ENCODE peak calls at places on chromosomes 4 and X, in four cellular contexts. One of them, this sample, is unnamed. For H3K27me3, the result is how much of the 10 kb centered on the place peaks cover.

GRCh38 chrX:107360788-107361360 is 88.6 kb upstream of the FRMPD3 start:
- DNase-seq in cardiac muscle cell: no peak
- DNase-seq in ovary: no peak
- DNase-seq in A673: no peak
- DNase-seq in this sample: no peak

GRCh38 chrX:153970398-153971123 is 1.1 kb downstream of the HCFC1 start:
- DNase-seq in cardiac muscle cell: peak
- DNase-seq in ovary: peak
- DNase-seq in A673: peak
- DNase-seq in this sample: peak

GRCh38 chrX:154721155-154721554 is 29.7 kb downstream of the GAB3 start:
- DNase-seq in cardiac muscle cell: no peak
- DNase-seq in ovary: no peak
- DNase-seq in A673: no peak
- DNase-seq in this sample: no peak

GRCh38 chr4:187541666-187542065 is 453.9 kb upstream of the ZFP42 start:
- DNase-seq in cardiac muscle cell: no peak
- DNase-seq in ovary: no peak
- DNase-seq in A673: no peak
- DNase-seq in this sample: no peak

GRCh38 chr4:27985522-27985921 is 1124.9 kb downstream of the STIM2 start:
- DNase-seq in cardiac muscle cell: no peak
- DNase-seq in ovary: no peak
- DNase-seq in A673: no peak
- DNase-seq in this sample: no peak

GRCh38 chr4:17111959-17112659 is 213.7 kb upstream of the LDB2 start:
- DNase-seq in cardiac muscle cell: peak
- DNase-seq in ovary: no peak
- DNase-seq in A673: peak
- DNase-seq in this sample: peak

GRCh38 chr4:139665079-139665689 is 435 bp upstream of the MGST2 start:
- DNase-seq in cardiac muscle cell: no peak
- DNase-seq in ovary: no peak
- DNase-seq in A673: no peak
- DNase-seq in this sample: no peak

GRCh38 chr4:163484906-163485305 is 9.6 kb upstream of the TMA16 start:
- DNase-seq in cardiac muscle cell: peak
- DNase-seq in ovary: peak
- DNase-seq in A673: peak
- DNase-seq in this sample: peak

GRCh38 chrX:103779156-103779555 is 2.5 kb downstream of the PLP1 start:
- DNase-seq in cardiac muscle cell: no peak
- DNase-seq in ovary: no peak
- DNase-seq in A673: no peak
- DNase-seq in this sample: no peak

GRCh38 chr4:105343523-105343931 is 130.3 kb downstream of the PPA2 start:
- DNase-seq in cardiac muscle cell: no peak
- DNase-seq in ovary: no peak
- DNase-seq in A673: no peak
- DNase-seq in this sample: no peak

GRCh38 chrX:123222920-123223319 is 38.8 kb downstream of the GRIA3 start:
- DNase-seq in cardiac muscle cell: no peak
- DNase-seq in ovary: peak
- DNase-seq in A673: no peak
- DNase-seq in this sample: no peak

GRCh38 chr4:72442715-72443114 is 126.3 kb downstream of the ADAMTS3 start:
- DNase-seq in cardiac muscle cell: no peak
- DNase-seq in ovary: no peak
- DNase-seq in A673: no peak
- DNase-seq in this sample: no peak

GRCh38 chr4:101254776-101255175 is 92.5 kb downstream of the PPP3CA start:
- DNase-seq in cardiac muscle cell: no peak
- DNase-seq in ovary: no peak
- DNase-seq in A673: no peak
- DNase-seq in this sample: no peak

GRCh38 chr4:42464550-42465124 is 67.3 kb downstream of the SHISA3 start:
- DNase-seq in cardiac muscle cell: no peak
- DNase-seq in ovary: no peak
- DNase-seq in A673: no peak
- DNase-seq in this sample: peak

GRCh38 chrX:332496-332860 is 13.9 kb upstream of the GTPBP6 start:
- DNase-seq in cardiac muscle cell: no peak
- DNase-seq in ovary: no peak
- DNase-seq in A673: no peak
- DNase-seq in this sample: no peak

GRCh38 chr4:127975121-127975770 is 10.0 kb downstream of the ABHD18 start:
- DNase-seq in cardiac muscle cell: no peak
- DNase-seq in ovary: no peak
- DNase-seq in A673: no peak
- DNase-seq in this sample: no peak

GRCh38 chr4:83454626-83455025 is 997 bp downstream of the HELQ start:
- DNase-seq in cardiac muscle cell: peak
- DNase-seq in ovary: no peak
- DNase-seq in A673: peak
- DNase-seq in this sample: no peak

GRCh38 chr4:46586566-46586965 is 196.6 kb upstream of the GABRA2 start:
- DNase-seq in cardiac muscle cell: no peak
- DNase-seq in ovary: no peak
- DNase-seq in A673: no peak
- DNase-seq in this sample: no peak

GRCh38 chr4:15413010-15413622 is 14.7 kb upstream of the C1QTNF7 start:
- DNase-seq in cardiac muscle cell: no peak
- DNase-seq in ovary: no peak
- DNase-seq in A673: no peak
- DNase-seq in this sample: no peak

GRCh38 chr4:574346-575161 is 1.5 kb downstream of the TMEM271 start:
- DNase-seq in cardiac muscle cell: no peak
- DNase-seq in ovary: no peak
- DNase-seq in A673: no peak
- DNase-seq in this sample: no peak
- H3K27me3 ChIP-seq in cardiac muscle cell: half or more
- H3K27me3 ChIP-seq in ovary: under half
- H3K27me3 ChIP-seq in A673: under half
- H3K27me3 ChIP-seq in this sample: under half

GRCh38 chr4:2799444-2799911 is 6.6 kb downstream of the SH3BP2 start:
- DNase-seq in cardiac muscle cell: no peak
- DNase-seq in ovary: peak
- DNase-seq in A673: no peak
- DNase-seq in this sample: no peak

GRCh38 chr4:2798399-2799301 is 5.8 kb downstream of the SH3BP2 start:
- DNase-seq in cardiac muscle cell: no peak
- DNase-seq in ovary: peak
- DNase-seq in A673: no peak
- DNase-seq in this sample: no peak

GRCh38 chr4:2800691-2801596 is 8.1 kb downstream of the SH3BP2 start:
- DNase-seq in cardiac muscle cell: peak
- DNase-seq in ovary: peak
- DNase-seq in A673: no peak
- DNase-seq in this sample: no peak

GRCh38 chr4:2797545-2798305 is 4.8 kb downstream of the SH3BP2 start:
- DNase-seq in cardiac muscle cell: no peak
- DNase-seq in ovary: peak
- DNase-seq in A673: no peak
- DNase-seq in this sample: no peak

DNA sequence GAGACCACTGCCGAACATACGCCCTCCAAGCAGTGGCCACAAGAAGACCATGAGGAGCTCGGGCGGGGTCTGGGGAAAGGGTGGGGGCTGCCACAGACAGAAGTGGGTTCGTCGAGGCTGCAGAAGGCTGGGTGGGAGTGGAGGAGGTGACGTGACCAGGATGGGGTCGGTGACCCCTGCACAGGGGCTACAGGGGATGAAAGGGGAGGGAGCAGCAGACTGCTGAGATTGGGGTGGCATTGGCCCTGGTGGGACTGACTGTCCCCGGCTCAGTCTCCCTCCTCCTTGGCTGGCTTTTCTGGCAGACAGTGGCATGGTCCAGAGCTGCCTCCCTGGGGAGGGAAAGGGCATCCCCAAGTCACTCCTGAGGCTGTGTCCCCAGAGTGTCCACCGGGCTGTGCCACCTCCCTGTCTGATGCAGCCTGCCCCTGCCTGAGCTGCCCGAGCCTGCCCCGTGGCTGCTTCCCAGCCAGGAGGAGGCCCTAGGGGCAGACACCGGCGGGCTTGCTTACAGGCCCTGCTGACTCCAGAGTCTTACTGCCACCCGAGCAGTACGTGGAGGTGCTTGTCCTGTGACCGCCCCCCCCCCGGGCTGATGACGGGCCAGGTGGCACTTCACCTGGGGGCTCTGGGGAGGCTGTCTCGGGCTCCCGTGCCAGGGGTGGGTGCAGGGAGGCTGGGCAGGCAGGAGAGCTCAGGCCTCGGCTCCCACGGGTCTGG is 7.2 kb downstream of the SH3BP2 start:
- DNase-seq in cardiac muscle cell: no peak
- DNase-seq in ovary: peak
- DNase-seq in A673: no peak
- DNase-seq in this sample: no peak
- H3K27ac ChIP-seq in cardiac muscle cell: peak
- H3K27ac ChIP-seq in ovary: peak
- H3K27ac ChIP-seq in A673: no peak
- H3K27ac ChIP-seq in this sample: no peak

DNA sequence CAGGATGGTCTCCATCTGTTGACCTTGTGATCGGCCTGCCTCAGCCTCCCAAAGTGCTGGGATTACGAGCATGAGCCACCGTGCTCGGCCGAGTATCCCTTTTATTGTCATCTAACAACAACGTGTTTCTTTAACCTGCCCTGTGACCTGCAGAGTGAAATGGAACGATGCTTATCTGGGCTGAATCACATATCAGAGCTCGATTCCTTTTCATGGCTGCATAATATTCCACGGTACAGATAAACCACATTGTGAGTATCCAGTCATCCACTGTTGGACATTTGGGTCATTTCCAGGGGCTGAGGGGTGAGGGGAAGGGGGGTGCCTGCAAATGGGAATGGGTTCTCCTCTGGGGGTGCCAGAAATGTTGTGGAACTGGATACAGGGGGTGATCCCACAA is 260.0 kb downstream of the ASMT start:
- DNase-seq in cardiac muscle cell: no peak
- DNase-seq in ovary: no peak
- DNase-seq in A673: no peak
- DNase-seq in this sample: no peak
- H3K27me3 ChIP-seq in cardiac muscle cell: under half
- H3K27me3 ChIP-seq in ovary: under half
- H3K27me3 ChIP-seq in A673: under half
- H3K27me3 ChIP-seq in this sample: under half

DNA sequence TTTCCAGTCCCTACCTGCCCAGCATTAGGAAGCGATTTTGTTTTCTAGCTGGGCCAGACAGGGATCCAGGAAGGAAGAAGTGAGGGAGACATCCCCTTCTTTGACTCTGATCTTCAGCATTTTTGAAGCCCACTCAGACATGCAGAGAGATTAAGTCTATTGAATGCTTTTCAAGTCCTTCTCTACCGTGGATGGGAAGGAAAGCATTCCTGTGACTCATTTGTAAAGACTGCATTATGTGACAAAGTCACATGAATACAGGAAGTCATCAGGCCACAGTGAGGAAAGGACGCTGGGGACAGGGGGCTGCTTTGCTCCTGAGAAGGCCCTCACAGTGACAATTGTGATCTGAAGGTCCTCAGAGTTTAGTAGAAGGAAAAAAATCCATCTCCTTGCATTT is 67.4 kb upstream of the GBA3 start:
- DNase-seq in cardiac muscle cell: no peak
- DNase-seq in ovary: no peak
- DNase-seq in A673: peak
- DNase-seq in this sample: no peak
- H3K27ac ChIP-seq in cardiac muscle cell: no peak
- H3K27ac ChIP-seq in ovary: no peak
- H3K27ac ChIP-seq in A673: no peak
- H3K27ac ChIP-seq in this sample: no peak

GRCh38 chrX:126552313-126553022 is at the start of gene DCAF12L1:
- DNase-seq in cardiac muscle cell: peak
- DNase-seq in ovary: peak
- DNase-seq in A673: no peak
- DNase-seq in this sample: no peak
- H3K27me3 ChIP-seq in cardiac muscle cell: under half
- H3K27me3 ChIP-seq in ovary: under half
- H3K27me3 ChIP-seq in A673: under half
- H3K27me3 ChIP-seq in this sample: under half

DNA sequence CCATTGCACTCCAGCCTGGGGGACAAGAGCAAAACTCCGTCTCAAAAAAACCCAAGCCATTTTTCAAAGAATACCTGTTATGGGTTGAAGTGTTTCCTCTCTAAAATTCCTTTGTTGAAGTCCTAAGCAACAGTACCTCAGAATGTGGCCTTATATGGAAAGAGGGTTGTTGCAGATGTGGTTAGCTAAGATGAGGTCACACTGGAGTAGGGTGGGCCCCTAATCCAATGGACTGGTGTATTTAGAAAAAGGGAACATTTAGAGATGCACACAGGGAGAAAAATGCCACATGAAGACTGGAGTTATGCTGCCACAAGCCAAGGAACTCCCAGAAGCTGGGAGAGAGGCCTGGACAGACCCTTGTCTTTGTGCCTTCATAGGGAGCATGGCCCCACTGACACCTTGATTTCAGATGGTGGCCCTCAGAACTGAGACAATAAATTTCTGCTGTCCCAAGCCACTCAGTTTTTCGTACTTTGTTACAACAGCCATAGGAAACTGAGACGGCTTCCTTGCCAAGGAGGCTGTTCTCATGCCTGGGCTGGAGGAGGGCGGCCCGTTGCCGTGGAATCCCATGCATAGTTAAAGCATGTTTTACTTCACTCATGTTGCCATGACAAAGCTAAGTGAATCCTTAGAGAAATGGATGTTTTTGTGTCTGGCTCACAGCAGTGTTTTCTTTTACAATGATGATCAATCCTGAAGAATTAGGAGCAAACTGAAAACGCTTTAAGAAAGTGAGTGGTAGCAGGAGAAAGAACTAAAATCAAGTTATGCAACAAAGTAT is 16.5 kb downstream of the TRAPPC2 start:
- DNase-seq in cardiac muscle cell: no peak
- DNase-seq in ovary: no peak
- DNase-seq in A673: no peak
- DNase-seq in this sample: no peak
- H3K27ac ChIP-seq in cardiac muscle cell: peak
- H3K27ac ChIP-seq in ovary: no peak
- H3K27ac ChIP-seq in A673: no peak
- H3K27ac ChIP-seq in this sample: no peak

This sample was measured in Karpas-422.